ENCODE peak calls at places on chromosomes 13 and 19, in six cellular contexts. One of them, this sample, is unnamed.

GRCh38 chr19:42286349-42287016 is 15.4 kb upstream of the PRR19 start:
- DNase-seq in stomach: peak; percentile 70
- DNase-seq in tibial nerve: no peak
- DNase-seq in astrocyte of the spinal cord: peak; percentile 48
- DNase-seq in thoracic aorta: no peak
- DNase-seq in psoas muscle: peak; percentile 69
- DNase-seq in this sample: no peak

GRCh38 chr13:73261739-73262216 is 203.0 kb downstream of the KLF5 start:
- DNase-seq in stomach: no peak
- DNase-seq in tibial nerve: no peak
- DNase-seq in astrocyte of the spinal cord: no peak
- DNase-seq in thoracic aorta: no peak
- DNase-seq in psoas muscle: no peak
- DNase-seq in this sample: no peak

GRCh38 chr13:106561551-106562170 is 6.3 kb downstream of the ARGLU1 start:
- DNase-seq in stomach: no peak
- DNase-seq in tibial nerve: no peak
- DNase-seq in astrocyte of the spinal cord: peak; percentile 45
- DNase-seq in thoracic aorta: no peak
- DNase-seq in psoas muscle: no peak
- DNase-seq in this sample: no peak

GRCh38 chr19:49326165-49326704 is 1.2 kb upstream of the SLC6A16 start:
- DNase-seq in stomach: no peak
- DNase-seq in tibial nerve: no peak
- DNase-seq in astrocyte of the spinal cord: no peak
- DNase-seq in thoracic aorta: no peak
- DNase-seq in psoas muscle: no peak
- DNase-seq in this sample: no peak

GRCh38 chr19:30857388-30857787 is 485.2 kb downstream of the ZNF536 start:
- DNase-seq in stomach: no peak
- DNase-seq in tibial nerve: no peak
- DNase-seq in astrocyte of the spinal cord: no peak
- DNase-seq in thoracic aorta: no peak
- DNase-seq in psoas muscle: no peak
- DNase-seq in this sample: no peak

GRCh38 chr19:19588546-19588945 is 29.9 kb downstream of the PBX4 start:
- DNase-seq in stomach: no peak
- DNase-seq in tibial nerve: no peak
- DNase-seq in astrocyte of the spinal cord: peak; percentile 10
- DNase-seq in thoracic aorta: no peak
- DNase-seq in psoas muscle: no peak
- DNase-seq in this sample: no peak

GRCh38 chr13:72850959-72851677 is 69.2 kb downstream of the PIBF1 start:
- DNase-seq in stomach: no peak
- DNase-seq in tibial nerve: no peak
- DNase-seq in astrocyte of the spinal cord: no peak
- DNase-seq in thoracic aorta: no peak
- DNase-seq in psoas muscle: peak; percentile 39
- DNase-seq in this sample: no peak

GRCh38 chr13:75402787-75403186 is 79.2 kb downstream of the TBC1D4 start:
- DNase-seq in stomach: no peak
- DNase-seq in tibial nerve: no peak
- DNase-seq in astrocyte of the spinal cord: no peak
- DNase-seq in thoracic aorta: no peak
- DNase-seq in psoas muscle: peak; percentile 61
- DNase-seq in this sample: no peak

GRCh38 chr13:99009987-99010551 is 32.2 kb upstream of the DOCK9 start:
- DNase-seq in stomach: no peak
- DNase-seq in tibial nerve: no peak
- DNase-seq in astrocyte of the spinal cord: no peak
- DNase-seq in thoracic aorta: no peak
- DNase-seq in psoas muscle: no peak
- DNase-seq in this sample: no peak

GRCh38 chr19:45670670-45671453 is 2.8 kb downstream of the GIPR start:
- DNase-seq in stomach: peak; percentile 94
- DNase-seq in tibial nerve: no peak
- DNase-seq in astrocyte of the spinal cord: peak; percentile 48
- DNase-seq in thoracic aorta: no peak
- DNase-seq in psoas muscle: peak; percentile 80
- DNase-seq in this sample: peak; percentile 79

GRCh38 chr13:113774177-113775107 is 15.4 kb downstream of the TMEM255B start:
- DNase-seq in stomach: peak; percentile 15
- DNase-seq in tibial nerve: no peak
- DNase-seq in astrocyte of the spinal cord: peak; percentile 22
- DNase-seq in thoracic aorta: no peak
- DNase-seq in psoas muscle: no peak
- DNase-seq in this sample: no peak
- TF ChIP-seq CTCF in stomach: no peak
- TF ChIP-seq CTCF in tibial nerve: no peak
- TF ChIP-seq CTCF in astrocyte of the spinal cord: no peak
- TF ChIP-seq CTCF in thoracic aorta: no peak
- TF ChIP-seq CTCF in psoas muscle: no peak
- TF ChIP-seq CTCF in this sample: no peak

GRCh38 chr19:13079542-13079986 is 23.1 kb downstream of the LYL1 start:
- DNase-seq in stomach: peak; percentile 77
- DNase-seq in tibial nerve: no peak
- DNase-seq in astrocyte of the spinal cord: peak; percentile 76
- DNase-seq in thoracic aorta: no peak
- DNase-seq in psoas muscle: peak; percentile 78
- DNase-seq in this sample: no peak

GRCh38 chr19:13083627-13084026 is 19.0 kb downstream of the LYL1 start:
- DNase-seq in stomach: no peak
- DNase-seq in tibial nerve: no peak
- DNase-seq in astrocyte of the spinal cord: peak; percentile 52
- DNase-seq in thoracic aorta: no peak
- DNase-seq in psoas muscle: no peak
- DNase-seq in this sample: no peak

GRCh38 chr19:13083008-13083404 is 19.7 kb downstream of the LYL1 start:
- DNase-seq in stomach: no peak
- DNase-seq in tibial nerve: no peak
- DNase-seq in astrocyte of the spinal cord: no peak
- DNase-seq in thoracic aorta: no peak
- DNase-seq in psoas muscle: no peak
- DNase-seq in this sample: no peak

GRCh38 chr19:13085673-13086072 is 17.0 kb downstream of the LYL1 start:
- DNase-seq in stomach: no peak
- DNase-seq in tibial nerve: no peak
- DNase-seq in astrocyte of the spinal cord: no peak
- DNase-seq in thoracic aorta: no peak
- DNase-seq in psoas muscle: no peak
- DNase-seq in this sample: no peak

DNA sequence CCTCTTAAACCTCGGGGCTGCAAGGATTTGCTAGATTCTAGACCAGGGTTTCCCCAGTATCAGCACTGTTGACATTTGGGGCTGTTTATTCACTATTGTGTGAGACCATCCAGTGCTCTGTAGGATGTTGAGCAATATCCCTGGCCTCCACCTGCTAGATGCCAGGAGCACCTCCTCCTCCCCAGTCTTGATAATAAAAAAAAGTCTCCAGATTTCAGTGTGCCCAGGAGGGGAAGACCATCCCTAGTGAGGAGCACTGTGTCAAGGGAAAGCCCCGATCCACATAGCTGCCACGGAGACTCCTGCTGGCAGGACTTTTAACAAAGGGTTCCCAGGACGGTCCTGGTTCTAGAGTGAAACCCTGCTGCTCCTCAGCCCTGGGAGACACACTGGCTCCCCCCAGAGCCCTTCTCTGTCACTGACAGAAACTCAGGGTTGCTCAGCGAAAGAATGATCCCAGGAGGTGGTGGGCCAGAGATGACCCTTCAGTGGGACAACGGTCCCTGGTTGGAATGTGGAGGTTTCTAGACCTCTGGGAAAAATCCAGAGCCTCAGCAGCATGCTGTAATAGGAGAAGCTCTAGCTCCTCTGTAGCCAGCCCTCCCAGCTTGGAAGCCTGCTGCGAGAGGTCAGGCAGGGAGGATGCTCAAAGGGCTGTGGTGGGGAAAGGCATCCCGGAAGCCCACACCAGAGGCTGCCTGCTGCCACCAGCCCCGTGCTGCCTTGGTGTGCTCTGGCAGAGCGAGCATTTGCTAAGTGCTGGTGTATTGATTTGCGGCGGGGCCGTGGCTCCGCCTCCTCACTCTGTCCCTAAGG is 20.3 kb downstream of the LYL1 start:
- DNase-seq in stomach: no peak
- DNase-seq in tibial nerve: peak; percentile 46
- DNase-seq in astrocyte of the spinal cord: peak; percentile 95
- DNase-seq in thoracic aorta: no peak
- DNase-seq in psoas muscle: no peak
- DNase-seq in this sample: no peak
- TF ChIP-seq CTCF in stomach: no peak
- TF ChIP-seq CTCF in tibial nerve: no peak
- TF ChIP-seq CTCF in astrocyte of the spinal cord: peak; percentile 42
- TF ChIP-seq CTCF in thoracic aorta: peak; percentile 22
- TF ChIP-seq CTCF in psoas muscle: peak; percentile 21
- TF ChIP-seq CTCF in this sample: peak; percentile 34

DNA sequence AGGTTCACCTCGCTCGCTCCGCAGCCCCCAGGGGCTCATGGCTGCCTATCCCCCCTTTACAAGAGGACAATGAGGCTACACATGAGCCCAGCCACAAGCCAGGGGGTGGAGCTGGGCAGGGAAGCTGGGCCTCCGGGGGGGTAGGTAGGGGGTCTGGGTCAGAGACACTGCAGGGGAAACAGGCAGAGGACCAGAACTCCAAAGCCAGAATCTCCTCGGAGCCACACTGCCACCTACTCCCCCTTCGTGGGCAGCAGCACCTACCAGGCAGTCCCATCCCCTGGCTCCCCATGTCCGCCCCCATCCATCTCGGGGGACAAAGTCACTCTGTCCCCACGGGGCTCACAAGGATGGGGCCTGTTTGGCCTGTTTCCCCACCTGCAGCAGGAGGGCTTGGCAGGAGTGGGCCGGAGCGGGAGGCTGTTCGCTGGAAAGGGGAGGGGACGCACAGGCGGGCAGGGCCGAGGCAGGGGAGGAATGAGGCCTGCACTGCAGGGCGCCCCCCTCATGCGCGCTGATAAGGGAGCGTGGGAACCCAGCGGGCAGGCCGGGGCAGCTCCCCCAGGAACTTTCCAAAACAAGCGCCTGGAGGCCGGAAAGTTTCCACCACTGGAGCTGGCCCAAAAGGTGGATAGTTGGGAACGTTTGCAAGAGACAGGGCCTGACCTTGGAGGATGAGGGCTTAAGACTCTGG is 545 bp upstream of the ISYNA1 start:
- DNase-seq in stomach: no peak
- DNase-seq in tibial nerve: no peak
- DNase-seq in astrocyte of the spinal cord: peak; percentile 37
- DNase-seq in thoracic aorta: no peak
- DNase-seq in psoas muscle: peak; percentile 67
- DNase-seq in this sample: no peak
- TF ChIP-seq CTCF in stomach: no peak
- TF ChIP-seq CTCF in tibial nerve: no peak
- TF ChIP-seq CTCF in astrocyte of the spinal cord: no peak
- TF ChIP-seq CTCF in thoracic aorta: no peak
- TF ChIP-seq CTCF in psoas muscle: no peak
- TF ChIP-seq CTCF in this sample: no peak

DNA sequence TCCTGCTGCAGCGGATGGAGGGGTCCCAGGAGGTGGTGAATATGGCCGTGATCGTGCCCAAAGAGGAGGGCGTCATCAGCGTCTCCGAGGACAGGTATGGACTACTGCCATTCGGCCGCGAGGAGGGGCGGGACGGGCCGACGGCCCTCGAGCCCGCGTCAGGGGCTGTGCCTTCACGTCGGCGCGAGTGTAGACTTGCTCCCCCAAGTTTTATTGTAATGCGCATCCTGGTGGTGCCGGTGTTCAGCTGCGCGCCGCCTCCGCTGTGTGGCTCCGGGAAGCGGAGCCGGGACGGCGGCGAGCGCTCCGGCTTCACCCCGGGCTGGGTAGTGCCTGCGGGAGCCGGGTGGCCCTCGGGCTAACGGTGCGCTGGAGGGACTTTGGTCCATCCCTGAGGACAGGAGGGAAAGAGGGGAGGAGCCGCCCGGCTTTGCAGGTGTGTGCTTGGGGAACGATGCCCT is 499 bp downstream of the WDFY2 start:
- DNase-seq in stomach: peak; percentile 56
- DNase-seq in tibial nerve: peak; percentile 28
- DNase-seq in astrocyte of the spinal cord: peak; percentile 65
- DNase-seq in thoracic aorta: peak; percentile 15
- DNase-seq in psoas muscle: no peak
- DNase-seq in this sample: peak; percentile 53
- TF ChIP-seq CTCF in stomach: no peak
- TF ChIP-seq CTCF in tibial nerve: no peak
- TF ChIP-seq CTCF in astrocyte of the spinal cord: peak; percentile 23
- TF ChIP-seq CTCF in thoracic aorta: no peak
- TF ChIP-seq CTCF in psoas muscle: no peak
- TF ChIP-seq CTCF in this sample: peak; percentile 21

DNA sequence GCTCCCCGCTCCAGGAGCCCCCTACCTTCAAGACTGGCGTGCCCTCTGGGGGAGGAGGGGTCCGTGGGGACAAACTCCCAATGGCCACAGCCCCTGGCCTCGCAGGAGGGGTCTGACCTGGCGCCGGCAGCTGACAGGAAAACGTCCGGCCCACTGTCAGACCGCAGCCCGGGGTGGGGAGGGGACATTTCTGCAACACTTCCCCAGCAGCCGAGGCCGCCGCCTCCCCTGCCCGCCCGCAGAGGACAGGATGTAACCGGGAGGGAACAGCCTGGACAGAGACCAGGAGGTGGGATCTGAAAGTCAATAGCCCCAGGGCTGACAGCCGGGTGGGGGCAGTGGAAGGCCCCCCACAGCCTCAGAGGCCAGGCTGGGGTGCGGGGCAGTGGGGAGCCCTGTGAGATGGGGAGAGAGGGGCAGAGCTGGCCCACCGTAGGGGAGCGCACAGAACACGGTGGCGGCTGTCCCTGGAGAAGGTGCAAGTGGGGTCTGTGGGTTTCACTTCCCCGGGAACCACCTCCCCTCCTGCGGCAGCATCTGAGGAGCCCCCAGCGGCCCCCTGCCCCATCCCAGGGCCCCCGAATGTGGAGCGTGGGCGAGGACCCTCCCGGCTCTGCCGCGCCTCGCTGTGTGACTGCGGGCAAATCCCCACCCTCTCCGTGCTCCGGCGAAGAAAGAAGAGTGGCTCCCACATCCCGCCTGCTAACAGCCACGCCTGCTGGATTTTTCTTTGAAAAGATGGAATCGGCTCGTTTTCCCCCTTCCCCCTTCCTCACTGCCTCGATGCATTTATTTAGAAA is at the start of gene PEAK3:
- DNase-seq in stomach: peak; percentile 67
- DNase-seq in tibial nerve: peak; percentile 65
- DNase-seq in astrocyte of the spinal cord: peak; percentile 50
- DNase-seq in thoracic aorta: no peak
- DNase-seq in psoas muscle: peak; percentile 85
- DNase-seq in this sample: peak; percentile 47
- TF ChIP-seq CTCF in stomach: no peak
- TF ChIP-seq CTCF in tibial nerve: no peak
- TF ChIP-seq CTCF in astrocyte of the spinal cord: no peak
- TF ChIP-seq CTCF in thoracic aorta: no peak
- TF ChIP-seq CTCF in psoas muscle: no peak
- TF ChIP-seq CTCF in this sample: no peak

This sample was measured in neural crest cell.